ENCODE peak calls at places on chromosomes 4 and X, in six cellular contexts. D is IMR-90, M is mesendoderm, N is H9, V is neuronal stem cell, Z is H1. S is an unnamed sample.

GRCh38 chr4:149008415-149009025 is 566.3 kb upstream of the NR3C2 start:
- DNase-seq in D (peak), M (peak), V (no peak), Z (no peak), N (no peak), S (no peak)

GRCh38 chr4:109701566-109702399 is 1.5 kb downstream of the CASP6 start:
- DNase-seq in N (peak), V (no peak), Z (peak), D (no peak), M (peak), S (no peak)

GRCh38 chr4:114012749-114013148 is 33.3 kb upstream of the ARSJ start:
- DNase-seq in M (no peak), N (no peak), D (no peak), V (no peak), Z (no peak), S (no peak)

GRCh38 chr4:81605278-81605677 is 133.6 kb upstream of the RASGEF1B start:
- DNase-seq in M (peak), V (peak), Z (no peak), D (no peak), N (no peak), S (no peak)

GRCh38 chr4:146472404-146472803 is 49.3 kb downstream of the SLC10A7 start:
- DNase-seq in Z (peak), V (no peak), M (peak), N (peak), D (no peak), S (no peak)

GRCh38 chr4:189800545-189801088 is 140.1 kb upstream of the FRG1 start:
- DNase-seq in Z (no peak), N (no peak), D (no peak), M (no peak), V (no peak), S (no peak)

GRCh38 chr4:40419231-40419912 is 84.2 kb downstream of the CHRNA9 start:
- DNase-seq in V (no peak), D (no peak), M (no peak), N (no peak), Z (no peak), S (no peak)

GRCh38 chr4:97950836-97951235 is 192.4 kb downstream of the STPG2 start:
- DNase-seq in D (no peak), N (no peak), M (no peak), Z (no peak), V (no peak), S (no peak)

GRCh38 chrX:31132803-31133202 is 61.0 kb upstream of the FTHL17 start:
- DNase-seq in N (no peak), V (no peak), M (no peak), Z (no peak), D (no peak), S (no peak)

GRCh38 chr4:37383579-37384229 is 139.2 kb downstream of the NWD2 start:
- DNase-seq in Z (no peak), M (peak), D (peak), N (peak), V (peak), S (peak)

GRCh38 chr4:152310223-152310622 is 225.7 kb downstream of the FBXW7 start:
- DNase-seq in M (peak), D (peak), Z (no peak), N (peak), V (no peak), S (peak)

GRCh38 chr4:141575884-141576283 is 60.5 kb upstream of the IL15 start:
- DNase-seq in N (no peak), M (no peak), Z (no peak), V (no peak), D (no peak), S (no peak)

GRCh38 chr4:103451341-103451740 is 253.2 kb upstream of the CENPE start:
- DNase-seq in V (no peak), N (no peak), M (peak), Z (no peak), D (no peak), S (peak)

GRCh38 chrX:78513996-78514745 is 145.0 kb downstream of the RTL3 start:
- DNase-seq in N (no peak), D (no peak), Z (no peak), M (no peak), V (no peak), S (no peak)

GRCh38 chrX:66408507-66408906 is 230.4 kb downstream of the EDA2R start:
- DNase-seq in M (no peak), V (no peak), Z (no peak), N (no peak), D (no peak), S (peak)

GRCh38 chrX:149825424-149825823 is 43.7 kb downstream of the MAGEA9 start:
- DNase-seq in N (peak), V (no peak), Z (no peak), M (peak), D (no peak), S (peak)

GRCh38 chrX:83508526-83509245 is 596 bp downstream of the POU3F4 start:
- DNase-seq in Z (no peak), M (peak), D (no peak), V (no peak), N (peak), S (no peak)

GRCh38 chrX:82218361-82218760 is 1016.5 kb downstream of the SH3BGRL start:
- DNase-seq in M (peak), D (peak), N (no peak), Z (no peak), V (peak), S (no peak)

GRCh38 chrX:36684053-36684452 is 324.1 kb upstream of the FAM47C start:
- DNase-seq in V (no peak), D (no peak), N (no peak), M (peak), Z (no peak), S (no peak)

GRCh38 chr4:159206427-159206871 is 103.6 kb downstream of the RAPGEF2 start:
- DNase-seq in N (no peak), D (peak), Z (no peak), V (no peak), M (no peak), S (no peak)

GRCh38 chr4:154622598-154622997 is 10.1 kb upstream of the FGG start:
- DNase-seq in N (no peak), D (peak), V (peak), Z (no peak), M (peak), S (peak)

GRCh38 chr4:133921280-133922195 is 280.1 kb downstream of the PABPC4L start:
- DNase-seq in V (no peak), Z (no peak), N (no peak), D (peak), M (peak), S (peak)

GRCh38 chr4:40003986-40004385 is 26.3 kb upstream of the PDS5A start:
- DNase-seq in Z (no peak), D (peak), V (no peak), M (no peak), N (no peak), S (no peak)

GRCh38 chr4:108426493-108426892 is 193.9 kb upstream of the RPL34 start:
- DNase-seq in Z (no peak), D (peak), V (no peak), N (no peak), M (no peak), S (no peak)

GRCh38 chr4:3009422-3009821 is 46.1 kb downstream of the GRK4 start:
- DNase-seq in V (peak), Z (no peak), D (no peak), N (peak), M (peak), S (peak)

GRCh38 chr4:8394806-8395205 is 45.7 kb downstream of the ACOX3 start:
- DNase-seq in V (no peak), D (no peak), N (no peak), M (no peak), Z (no peak), S (no peak)

GRCh38 chr4:97910005-97910404 is 233.3 kb downstream of the STPG2 start:
- DNase-seq in N (peak), D (no peak), Z (peak), M (peak), V (no peak), S (no peak)

GRCh38 chr4:186717556-186717955 is 6.1 kb downstream of the FAT1 start:
- DNase-seq in M (no peak), V (no peak), N (no peak), D (no peak), Z (no peak), S (no peak)

GRCh38 chrX:149962859-149963757 is 24.8 kb upstream of the EOLA2 start:
- DNase-seq in M (peak), D (peak), V (peak), Z (no peak), N (peak), S (no peak)

GRCh38 chrX:133685806-133686205 is 270.5 kb upstream of the GPC4 start:
- DNase-seq in Z (no peak), N (peak), M (peak), D (no peak), V (no peak), S (no peak)

GRCh38 chr4:80138556-80139538 is 58.5 kb upstream of the PRDM8 start:
- DNase-seq in D (peak), N (no peak), V (no peak), Z (no peak), M (no peak), S (peak)

GRCh38 chr4:110245567-110245966 is 47.2 kb upstream of the ELOVL6 start:
- DNase-seq in Z (no peak), D (peak), M (no peak), N (no peak), V (no peak), S (no peak)

GRCh38 chr4:113845138-113845537 is 83.6 kb upstream of the CAMK2D start:
- DNase-seq in N (no peak), V (no peak), D (no peak), Z (no peak), M (no peak), S (no peak)

GRCh38 chrX:118116308-118117068 is at the start of gene KLHL13:
- DNase-seq in Z (no peak), V (peak), D (peak), N (peak), M (peak), S (no peak)

DNA sequence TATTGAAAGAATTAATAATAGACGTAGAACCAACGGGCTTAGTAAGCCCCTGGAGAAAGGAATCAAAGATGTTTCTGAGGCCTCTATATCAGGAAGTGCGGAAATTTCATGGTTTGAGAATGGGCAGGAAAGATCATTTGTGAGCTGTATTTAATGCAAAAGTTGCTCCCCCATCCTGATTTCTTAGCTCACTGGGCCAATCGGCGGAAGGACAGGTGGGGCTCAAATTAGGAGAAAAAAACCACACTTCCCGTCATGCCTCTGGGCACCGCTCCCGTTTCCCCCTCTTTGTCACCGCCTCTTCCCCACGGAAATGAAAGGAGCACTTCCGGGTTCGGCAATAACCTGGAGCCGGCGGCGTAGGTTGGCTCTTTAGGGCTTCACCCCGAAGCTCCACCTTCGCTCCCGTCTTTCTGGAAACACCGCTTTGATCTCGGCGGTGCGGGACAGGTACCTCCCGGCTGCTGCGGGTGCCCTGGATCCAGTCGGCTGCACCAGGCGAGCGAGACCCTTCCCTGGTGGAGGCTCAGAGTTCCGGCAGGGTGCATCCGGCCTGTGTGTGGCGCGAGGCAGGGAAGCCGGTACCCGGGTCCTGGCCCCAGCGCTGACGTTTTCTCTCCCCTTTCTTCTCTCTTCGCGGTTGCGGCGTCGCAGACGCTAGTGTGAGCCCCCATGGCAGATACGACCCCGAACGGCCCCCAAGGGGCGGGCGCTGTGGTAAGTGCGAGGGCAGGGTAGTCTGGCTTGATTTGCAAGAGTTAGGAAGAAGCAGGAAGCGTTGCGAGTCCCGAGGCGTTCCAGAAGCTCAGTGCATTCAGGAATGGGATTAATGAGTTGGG is at the start of gene TMEM33:
- DNase-seq in Z (peak), V (peak), D (peak), N (peak), M (peak), S (peak)
- H2BK120ac ChIP-seq in Z (no peak), V (no peak), D (peak), N (no peak), M (no peak), S (peak)

DNA sequence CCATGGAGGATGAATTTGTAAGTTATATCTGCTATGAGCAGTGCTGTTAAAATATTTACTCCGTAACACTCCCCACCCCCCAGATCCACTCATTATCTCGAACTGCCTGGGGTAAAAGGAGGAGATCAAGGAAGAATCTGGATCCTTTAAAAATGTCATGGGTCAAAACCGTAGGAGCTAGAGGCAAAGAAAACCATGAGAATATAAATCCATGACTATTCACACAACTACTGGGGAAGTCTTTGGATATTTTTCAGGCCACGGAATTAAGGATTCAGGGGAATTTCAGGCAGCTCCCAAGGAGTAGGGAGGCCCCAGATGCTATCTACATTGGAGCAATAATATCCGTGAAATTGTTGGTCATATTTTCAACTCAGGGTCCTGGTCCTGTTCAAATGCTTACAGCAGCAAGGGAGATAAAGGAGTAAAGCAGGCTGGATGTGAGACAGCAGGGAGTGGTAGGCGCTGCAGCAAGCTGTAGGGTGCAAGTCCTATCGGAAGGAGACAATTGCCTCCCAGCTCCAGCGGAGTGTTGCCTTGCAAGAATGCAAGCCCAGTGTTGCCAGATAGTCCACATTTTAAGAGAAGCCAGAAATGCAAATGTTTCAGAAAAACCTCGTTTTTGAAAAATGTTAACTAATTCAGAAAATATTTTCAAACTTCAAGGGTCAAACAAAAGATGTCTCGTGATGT is 116.2 kb upstream of the KIT start:
- DNase-seq in V (no peak), N (no peak), M (peak), Z (no peak), D (peak), S (peak)
- H2BK120ac ChIP-seq in V (no peak), N (no peak), M (no peak), Z (no peak), D (peak), S (no peak)

DNA sequence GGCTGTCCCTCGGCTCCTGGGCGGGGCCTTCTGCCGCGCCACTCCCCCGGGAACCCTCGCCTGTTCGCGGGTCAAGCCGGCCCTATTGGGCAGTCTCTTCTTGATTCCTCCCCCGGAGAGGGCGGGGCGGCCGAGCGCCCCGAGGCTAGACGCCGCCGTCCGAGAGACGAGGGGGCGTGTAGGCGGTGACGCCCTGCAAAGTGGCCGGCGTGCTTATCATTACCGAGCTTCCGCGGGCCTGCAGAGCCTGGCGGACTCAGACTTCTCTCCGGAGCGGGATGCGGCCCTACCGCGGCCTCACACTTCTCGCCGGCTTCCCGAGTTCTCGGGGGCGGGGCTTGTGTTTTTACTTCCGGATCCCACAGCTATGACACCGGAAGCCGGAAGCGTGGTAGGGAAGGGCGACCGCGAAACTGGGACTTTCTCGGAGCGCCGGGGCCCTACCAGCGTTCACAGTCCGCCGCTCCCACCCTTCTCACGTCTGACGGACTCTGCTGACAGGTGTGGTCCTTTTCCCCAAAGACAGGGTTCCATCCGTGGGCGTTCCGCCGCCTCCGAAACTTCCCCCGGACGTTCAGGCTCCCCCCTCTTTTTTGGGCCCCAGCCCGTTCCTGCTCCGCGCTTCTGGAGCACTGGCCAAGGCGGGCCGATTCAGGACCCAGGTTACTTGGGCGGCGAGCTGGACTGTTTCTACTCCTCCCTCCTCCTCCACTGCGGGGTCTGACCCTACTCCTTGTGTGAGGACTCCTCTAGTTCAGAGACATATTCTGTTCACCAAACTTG is at the start of gene IKBKG:
- DNase-seq in V (peak), D (peak), N (peak), M (peak), Z (peak), S (peak)
- H2BK120ac ChIP-seq in V (no peak), D (peak), N (no peak), M (no peak), Z (no peak), S (peak)

GRCh38 chrX:73524906-73525305 is 38.1 kb upstream of the CHIC1 start:
- DNase-seq in M (no peak), N (no peak), Z (no peak), V (no peak), D (no peak), S (no peak)

DNA sequence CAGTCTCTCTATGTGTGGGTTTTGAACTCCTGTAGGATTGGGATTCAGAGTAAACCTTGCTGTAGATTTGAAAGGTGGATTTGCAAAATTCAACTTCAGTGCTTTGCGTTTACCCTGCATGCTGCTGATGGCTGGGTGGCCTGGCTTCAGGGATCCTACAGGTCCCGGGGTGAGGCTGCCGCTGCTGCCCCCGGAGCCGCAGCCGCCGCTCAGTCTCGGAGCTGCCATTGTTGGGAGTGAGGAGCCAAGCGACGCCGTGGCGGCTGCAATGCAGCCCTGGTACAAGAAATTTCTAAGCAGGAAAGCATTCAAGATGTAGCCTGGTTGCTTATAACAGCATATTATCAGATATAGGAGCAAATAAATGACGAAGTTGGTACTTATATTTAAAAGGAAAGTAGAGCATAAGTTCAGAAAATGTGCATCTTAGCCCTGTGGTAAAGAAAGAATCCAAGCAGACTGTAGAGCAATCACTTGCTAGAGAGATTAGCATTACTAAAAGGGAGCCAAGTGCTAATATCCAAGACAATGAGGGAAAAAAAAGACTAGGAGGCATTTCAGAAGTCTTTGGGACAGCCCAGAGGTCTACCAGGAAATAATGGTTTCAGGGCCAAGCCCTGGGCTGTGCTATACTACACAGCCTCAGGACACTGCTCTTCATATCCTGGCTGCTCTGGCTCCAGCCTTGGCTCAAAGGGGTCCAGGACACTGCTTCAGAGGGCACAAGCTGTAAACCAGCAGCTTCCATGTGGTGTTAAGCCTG is 36.9 kb upstream of the CHIC1 start:
- DNase-seq in M (peak), D (no peak), V (no peak), N (peak), Z (no peak), S (no peak)
- H2BK120ac ChIP-seq in M (no peak), D (no peak), V (no peak), N (no peak), Z (peak), S (no peak)

GRCh38 chr4:112085156-112086035 is 59.9 kb upstream of the FAM241A start:
- DNase-seq in D (peak), V (no peak), M (no peak), N (no peak), Z (no peak), S (no peak)
- H2BK120ac ChIP-seq in D (no peak), V (no peak), M (no peak), N (no peak), Z (no peak), S (no peak)

DNA sequence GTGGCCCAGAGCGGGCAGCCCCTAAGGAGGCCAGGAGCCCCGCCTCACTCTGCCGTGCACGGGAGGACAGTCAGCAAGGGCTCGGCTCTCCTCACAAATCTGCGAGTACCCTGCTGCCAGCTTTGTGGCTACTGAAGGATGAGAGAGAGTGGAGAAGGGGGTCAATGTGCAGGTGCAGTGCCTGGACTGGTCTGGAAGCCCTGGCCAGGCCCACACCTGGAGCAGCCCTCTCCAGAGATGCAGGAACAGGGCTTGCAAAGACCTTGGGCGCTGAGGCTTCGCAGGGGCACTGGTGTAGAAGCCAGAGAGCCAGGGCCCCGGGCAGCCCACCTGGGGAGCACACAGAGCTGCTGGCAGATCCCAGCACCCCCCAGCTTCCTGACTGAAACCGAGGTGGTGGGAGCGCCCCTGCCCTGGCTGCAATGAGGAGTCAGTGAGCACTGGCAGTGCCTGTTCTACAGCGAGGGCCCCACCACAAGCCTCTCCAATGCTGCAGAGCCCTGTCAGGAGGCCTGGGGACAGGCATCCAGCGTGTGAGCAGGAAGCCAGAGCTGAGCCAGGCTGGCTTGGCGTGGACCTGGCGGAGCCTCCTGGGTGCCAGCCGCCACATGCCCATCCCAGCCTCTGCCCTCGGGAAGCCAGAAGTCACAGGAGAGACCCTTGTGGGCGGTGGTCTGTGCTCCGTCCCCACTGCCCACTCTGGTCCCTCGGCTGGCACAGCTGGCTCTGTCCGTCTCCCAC is 3.9 kb downstream of the SPON2 start:
- DNase-seq in Z (no peak), N (no peak), D (no peak), M (no peak), V (no peak), S (no peak)
- H2BK120ac ChIP-seq in Z (no peak), N (no peak), D (peak), M (no peak), V (no peak), S (no peak)

S was measured in trophoblast cell.